ENCODE peak calls at places on chromosomes 6 and 20, in six cellular contexts. One of them, this sample, is unnamed.

GRCh38 chr6:168536196-168536595 is 95.2 kb downstream of the SMOC2 start:
- DNase-seq in HepG2: no peak
- DNase-seq in H1: no peak
- DNase-seq in A549: no peak
- DNase-seq in K562: no peak
- DNase-seq in WTC11: no peak
- DNase-seq in this sample: no peak

GRCh38 chr20:59269396-59270025 is 30.9 kb upstream of the EDN3 start:
- DNase-seq in A549: no peak
- DNase-seq in WTC11: no peak
- DNase-seq in K562: no peak
- DNase-seq in HepG2: no peak
- DNase-seq in H1: no peak
- DNase-seq in this sample: no peak

GRCh38 chr6:57089265-57089664 is 723 bp upstream of the ZNF451 start:
- DNase-seq in WTC11: no peak
- DNase-seq in H1: no peak
- DNase-seq in A549: no peak
- DNase-seq in HepG2: no peak
- DNase-seq in K562: no peak
- DNase-seq in this sample: no peak

GRCh38 chr6:44475417-44475778 is 87.9 kb downstream of the CDC5L start:
- DNase-seq in WTC11: no peak
- DNase-seq in HepG2: no peak
- DNase-seq in K562: no peak
- DNase-seq in A549: no peak
- DNase-seq in H1: no peak
- DNase-seq in this sample: no peak

GRCh38 chr20:59222982-59223610 is 59.5 kb downstream of the ZNF831 start:
- DNase-seq in H1: no peak
- DNase-seq in HepG2: no peak
- DNase-seq in A549: peak
- DNase-seq in K562: no peak
- DNase-seq in WTC11: peak
- DNase-seq in this sample: no peak

GRCh38 chr20:20229595-20229994 is 138.3 kb upstream of the INSM1 start:
- DNase-seq in K562: no peak
- DNase-seq in HepG2: no peak
- DNase-seq in H1: no peak
- DNase-seq in A549: no peak
- DNase-seq in WTC11: no peak
- DNase-seq in this sample: no peak

GRCh38 chr20:21315138-21315537 is 12.0 kb downstream of the XRN2 start:
- DNase-seq in HepG2: no peak
- DNase-seq in A549: no peak
- DNase-seq in WTC11: no peak
- DNase-seq in H1: no peak
- DNase-seq in K562: no peak
- DNase-seq in this sample: no peak

GRCh38 chr6:34155471-34156300 is 9.8 kb upstream of the GRM4 start:
- DNase-seq in WTC11: peak
- DNase-seq in HepG2: no peak
- DNase-seq in K562: no peak
- DNase-seq in H1: no peak
- DNase-seq in A549: no peak
- DNase-seq in this sample: no peak

GRCh38 chr6:136288566-136289326 is 900 bp downstream of the BCLAF1 start:
- DNase-seq in WTC11: peak
- DNase-seq in H1: no peak
- DNase-seq in K562: peak
- DNase-seq in HepG2: peak
- DNase-seq in A549: peak
- DNase-seq in this sample: peak

GRCh38 chr6:111764238-111765182 is 108.7 kb downstream of the FYN start:
- DNase-seq in WTC11: no peak
- DNase-seq in A549: no peak
- DNase-seq in HepG2: no peak
- DNase-seq in H1: no peak
- DNase-seq in K562: no peak
- DNase-seq in this sample: no peak

GRCh38 chr6:11974089-11974488 is 38.0 kb upstream of the HIVEP1 start:
- DNase-seq in A549: no peak
- DNase-seq in WTC11: no peak
- DNase-seq in H1: no peak
- DNase-seq in HepG2: no peak
- DNase-seq in K562: no peak
- DNase-seq in this sample: no peak

GRCh38 chr6:167305796-167306195 is 14.7 kb downstream of the UNC93A start:
- DNase-seq in H1: no peak
- DNase-seq in K562: no peak
- DNase-seq in WTC11: no peak
- DNase-seq in HepG2: no peak
- DNase-seq in A549: no peak
- DNase-seq in this sample: no peak

GRCh38 chr6:107228754-107229153 is 113.4 kb upstream of the BEND3 start:
- DNase-seq in A549: no peak
- DNase-seq in WTC11: no peak
- DNase-seq in K562: no peak
- DNase-seq in H1: no peak
- DNase-seq in HepG2: no peak
- DNase-seq in this sample: no peak

GRCh38 chr6:912871-913663 is 220.1 kb upstream of the EXOC2 start:
- DNase-seq in H1: peak
- DNase-seq in HepG2: peak
- DNase-seq in WTC11: peak
- DNase-seq in A549: peak
- DNase-seq in K562: peak
- DNase-seq in this sample: no peak

GRCh38 chr6:158649289-158650143 is at the start of gene SYTL3:
- DNase-seq in A549: no peak
- DNase-seq in HepG2: no peak
- DNase-seq in K562: no peak
- DNase-seq in WTC11: no peak
- DNase-seq in H1: no peak
- DNase-seq in this sample: peak

GRCh38 chr6:142644866-142645265 is 300.1 kb downstream of the HIVEP2 start:
- DNase-seq in WTC11: no peak
- DNase-seq in A549: no peak
- DNase-seq in H1: no peak
- DNase-seq in K562: no peak
- DNase-seq in HepG2: no peak
- DNase-seq in this sample: no peak

GRCh38 chr6:142637624-142638023 is 307.4 kb downstream of the HIVEP2 start:
- DNase-seq in K562: no peak
- DNase-seq in A549: no peak
- DNase-seq in HepG2: no peak
- DNase-seq in WTC11: no peak
- DNase-seq in H1: no peak
- DNase-seq in this sample: no peak

GRCh38 chr6:142645663-142646062 is 299.3 kb downstream of the HIVEP2 start:
- DNase-seq in H1: no peak
- DNase-seq in K562: no peak
- DNase-seq in A549: no peak
- DNase-seq in HepG2: no peak
- DNase-seq in WTC11: no peak
- DNase-seq in this sample: no peak

GRCh38 chr6:142647436-142648389 is 297.3 kb downstream of the HIVEP2 start:
- DNase-seq in HepG2: peak
- DNase-seq in A549: no peak
- DNase-seq in WTC11: peak
- DNase-seq in H1: no peak
- DNase-seq in K562: no peak
- DNase-seq in this sample: no peak

DNA sequence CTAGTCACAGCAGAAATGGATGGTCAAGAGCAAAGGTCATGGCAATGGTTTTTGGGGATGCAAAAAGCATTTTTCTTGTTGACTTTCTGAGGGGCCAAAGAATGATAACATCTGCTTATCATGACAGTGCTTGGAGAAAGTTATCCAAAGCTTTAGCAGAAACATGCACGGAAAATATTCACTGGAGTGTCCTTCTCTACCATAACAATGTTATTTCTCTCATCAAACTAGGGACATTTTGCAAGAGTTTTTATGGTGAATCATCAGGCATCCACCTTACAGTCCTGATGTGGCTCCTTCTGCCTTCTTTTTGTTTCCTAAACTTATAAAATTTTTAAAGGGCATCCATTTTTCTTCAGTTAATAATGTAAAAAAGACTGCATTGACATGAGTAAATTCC is 302.3 kb downstream of the HIVEP2 start:
- DNase-seq in A549: no peak
- DNase-seq in WTC11: no peak
- DNase-seq in K562: no peak
- DNase-seq in HepG2: no peak
- DNase-seq in H1: no peak
- DNase-seq in this sample: no peak
- TF ChIP-seq JUN in A549: no peak
- TF ChIP-seq JUN in WTC11: no peak
- TF ChIP-seq JUN in K562: no peak
- TF ChIP-seq JUN in HepG2: no peak
- TF ChIP-seq JUN in H1: no peak
- TF ChIP-seq JUN in this sample: no peak

GRCh38 chr6:131843768-131844167 is 35.9 kb downstream of the ENPP1 start:
- DNase-seq in HepG2: no peak
- DNase-seq in H1: no peak
- DNase-seq in A549: no peak
- DNase-seq in K562: no peak
- DNase-seq in WTC11: no peak
- DNase-seq in this sample: no peak
- TF ChIP-seq JUN in HepG2: no peak
- TF ChIP-seq JUN in H1: no peak
- TF ChIP-seq JUN in A549: no peak
- TF ChIP-seq JUN in K562: no peak
- TF ChIP-seq JUN in WTC11: no peak
- TF ChIP-seq JUN in this sample: no peak

DNA sequence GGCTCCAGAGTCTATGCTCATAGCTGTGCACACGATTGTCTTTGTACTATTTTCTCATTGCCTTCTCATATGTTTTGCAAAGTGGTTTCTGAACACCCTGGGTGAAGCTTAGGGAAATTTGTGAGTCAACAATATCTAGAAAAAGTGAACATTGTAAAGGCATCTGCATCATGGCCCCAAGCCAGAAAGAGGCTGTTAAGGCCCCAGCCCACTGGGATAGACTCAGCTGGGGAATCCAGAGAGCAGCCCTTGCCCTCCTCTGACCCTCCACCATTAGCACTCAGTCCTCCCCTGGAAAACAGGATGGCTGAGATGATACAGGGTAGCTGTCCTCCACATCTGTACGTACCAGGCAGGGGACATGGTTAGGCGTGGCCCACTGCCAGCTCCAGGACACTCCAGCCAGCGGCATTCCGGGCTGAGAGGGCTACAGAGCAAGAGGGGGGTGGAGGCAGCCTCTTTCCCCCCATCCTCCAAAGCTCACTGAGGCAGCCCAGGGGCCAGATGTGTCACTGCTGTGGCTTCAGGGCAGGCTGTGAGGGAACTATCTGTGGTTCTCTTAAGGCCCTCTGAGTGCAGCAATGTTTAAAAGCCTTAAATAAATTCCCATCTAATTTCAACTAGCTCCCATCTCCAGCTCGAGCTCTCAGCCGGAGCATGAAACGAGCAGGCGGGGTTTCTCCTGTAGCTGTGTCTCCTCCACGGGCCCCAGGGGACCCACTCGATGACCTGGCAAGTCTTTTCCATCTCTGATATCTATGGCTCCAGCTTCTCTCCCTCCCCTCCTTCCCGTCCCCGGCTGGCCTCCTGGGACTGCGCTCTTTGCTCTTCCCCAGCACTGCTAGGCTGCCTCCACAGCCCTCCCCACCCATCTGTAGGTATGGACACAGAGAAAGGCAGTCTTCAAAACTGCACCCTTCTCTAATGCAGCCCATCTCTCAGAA is 209.4 kb upstream of the LRFN2 start:
- DNase-seq in K562: no peak
- DNase-seq in A549: no peak
- DNase-seq in H1: no peak
- DNase-seq in HepG2: no peak
- DNase-seq in WTC11: no peak
- DNase-seq in this sample: no peak
- TF ChIP-seq JUN in K562: no peak
- TF ChIP-seq JUN in A549: no peak
- TF ChIP-seq JUN in H1: no peak
- TF ChIP-seq JUN in HepG2: no peak
- TF ChIP-seq JUN in WTC11: no peak
- TF ChIP-seq JUN in this sample: no peak

DNA sequence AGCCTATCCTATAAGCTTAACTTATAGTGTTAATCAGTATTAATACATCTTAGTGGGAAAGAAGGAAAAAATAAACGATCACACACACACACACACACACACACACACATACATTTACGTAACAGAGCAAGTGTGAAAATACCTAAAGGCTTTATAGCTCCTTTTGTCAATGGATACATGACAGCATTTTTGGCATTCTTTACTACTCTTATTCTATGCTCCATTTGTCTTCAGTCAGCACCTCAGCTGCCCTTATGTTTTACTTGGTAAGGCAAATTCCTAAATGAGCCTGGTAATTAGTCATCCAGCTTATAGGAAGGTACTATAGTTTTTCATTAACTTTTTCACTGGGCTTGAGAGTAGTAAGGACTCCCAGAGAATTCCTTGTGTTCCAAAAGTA is 25.1 kb upstream of the SLC17A3 start:
- DNase-seq in K562: no peak
- DNase-seq in HepG2: peak
- DNase-seq in A549: no peak
- DNase-seq in H1: no peak
- DNase-seq in WTC11: no peak
- DNase-seq in this sample: no peak
- TF ChIP-seq JUN in K562: no peak
- TF ChIP-seq JUN in HepG2: no peak
- TF ChIP-seq JUN in A549: no peak
- TF ChIP-seq JUN in H1: no peak
- TF ChIP-seq JUN in WTC11: no peak
- TF ChIP-seq JUN in this sample: no peak

GRCh38 chr20:48019940-48020339 is 234.7 kb upstream of the SULF2 start:
- DNase-seq in A549: no peak
- DNase-seq in HepG2: no peak
- DNase-seq in WTC11: no peak
- DNase-seq in H1: no peak
- DNase-seq in K562: no peak
- DNase-seq in this sample: no peak

GRCh38 chr20:48026981-48027592 is 241.8 kb upstream of the SULF2 start:
- DNase-seq in WTC11: no peak
- DNase-seq in K562: no peak
- DNase-seq in H1: no peak
- DNase-seq in HepG2: no peak
- DNase-seq in A549: no peak
- DNase-seq in this sample: no peak

GRCh38 chr20:48019496-48019895 is 234.2 kb upstream of the SULF2 start:
- DNase-seq in WTC11: no peak
- DNase-seq in A549: no peak
- DNase-seq in H1: no peak
- DNase-seq in K562: no peak
- DNase-seq in HepG2: no peak
- DNase-seq in this sample: no peak

GRCh38 chr20:48025661-48026060 is 240.4 kb upstream of the SULF2 start:
- DNase-seq in K562: no peak
- DNase-seq in HepG2: no peak
- DNase-seq in H1: no peak
- DNase-seq in WTC11: no peak
- DNase-seq in A549: no peak
- DNase-seq in this sample: no peak

GRCh38 chr20:48025061-48025515 is 239.8 kb upstream of the SULF2 start:
- DNase-seq in H1: no peak
- DNase-seq in A549: no peak
- DNase-seq in WTC11: peak
- DNase-seq in K562: no peak
- DNase-seq in HepG2: no peak
- DNase-seq in this sample: no peak
- TF ChIP-seq JUN in H1: no peak
- TF ChIP-seq JUN in A549: no peak
- TF ChIP-seq JUN in WTC11: no peak
- TF ChIP-seq JUN in K562: no peak
- TF ChIP-seq JUN in HepG2: no peak
- TF ChIP-seq JUN in this sample: no peak

This sample was measured in endothelial cell of umbilical vein.